ENCODE peak calls at places on chromosomes 7 and 10, in eight cellular contexts. Z is endothelial cell of umbilical vein, A is fibroblast of lung, P is WERI-Rb-1, I is A549, C is GM23338, L is psoas muscle, B is kidney. O is an unnamed sample.

GRCh38 chr10:3433988-3434387 is 261.4 kb upstream of the PITRM1 start:
- DNase-seq in Z (no peak), A (no peak), P (no peak), I (no peak), C (no peak), L (no peak), B (no peak), O (no peak)

GRCh38 chr7:79702116-79702515 is 248.6 kb upstream of the MAGI2 start:
- DNase-seq in Z (no peak), A (peak), P (no peak), I (no peak), C (no peak), L (no peak), B (no peak), O (no peak)

GRCh38 chr10:86945361-86946214 is 11.8 kb downstream of the MMRN2 start:
- DNase-seq in Z (no peak), A (peak), P (peak), I (peak), C (peak), L (peak), B (peak), O (no peak)

GRCh38 chr7:15504376-15504775 is 57.4 kb downstream of the AGMO start:
- DNase-seq in Z (peak), A (no peak), P (no peak), I (no peak), C (no peak), L (no peak), B (no peak), O (no peak)

GRCh38 chr10:127880557-127880956 is 12.2 kb downstream of the CLRN3 start:
- DNase-seq in Z (no peak), A (no peak), P (no peak), I (no peak), C (no peak), L (no peak), B (no peak), O (no peak)

GRCh38 chr10:17181751-17182150 is 19.7 kb downstream of the TRDMT1 start:
- DNase-seq in Z (peak), A (peak), P (no peak), I (no peak), C (peak), L (no peak), B (no peak), O (peak)

GRCh38 chr7:114519215-114519614 is 104.6 kb downstream of the FOXP2 start:
- DNase-seq in Z (no peak), A (no peak), P (no peak), I (no peak), C (no peak), L (no peak), B (no peak), O (no peak)

GRCh38 chr10:29119374-29119773 is 169.5 kb upstream of the LYZL1 start:
- DNase-seq in Z (peak), A (no peak), P (peak), I (peak), C (peak), L (no peak), B (no peak), O (peak)

GRCh38 chr10:10332786-10333185 is 684.9 kb upstream of the CELF2 start:
- DNase-seq in Z (no peak), A (no peak), P (no peak), I (no peak), C (no peak), L (no peak), B (no peak), O (no peak)

GRCh38 chr7:23020742-23021401 is 6.9 kb upstream of the HYCC1 start:
- DNase-seq in Z (peak), A (peak), P (no peak), I (peak), C (no peak), L (peak), B (no peak), O (no peak)

GRCh38 chr7:149171894-149172533 is 23.3 kb upstream of the ZNF282 start:
- DNase-seq in Z (no peak), A (peak), P (no peak), I (peak), C (no peak), L (no peak), B (no peak), O (no peak)

GRCh38 chr10:37860494-37861190 is 3.2 kb upstream of the ZNF248 start:
- DNase-seq in Z (no peak), A (peak), P (no peak), I (peak), C (no peak), L (no peak), B (no peak), O (no peak)

GRCh38 chr7:157824011-157824818 is 487.4 kb downstream of the DNAJB6 start:
- DNase-seq in Z (no peak), A (no peak), P (no peak), I (no peak), C (no peak), L (no peak), B (peak), O (no peak)

GRCh38 chr7:116316838-116317612 is 106.7 kb downstream of the TES start:
- DNase-seq in Z (peak), A (peak), P (no peak), I (peak), C (no peak), L (no peak), B (no peak), O (no peak)

GRCh38 chr10:122151121-122151694 is 119.9 kb upstream of the BTBD16 start:
- DNase-seq in Z (no peak), A (no peak), P (no peak), I (no peak), C (no peak), L (no peak), B (no peak), O (no peak)

GRCh38 chr7:134727711-134728110 is 51.7 kb upstream of the CALD1 start:
- DNase-seq in Z (no peak), A (peak), P (no peak), I (no peak), C (no peak), L (no peak), B (no peak), O (no peak)

GRCh38 chr7:107027208-107027607 is 17.3 kb upstream of the PRKAR2B start:
- DNase-seq in Z (no peak), A (no peak), P (no peak), I (no peak), C (no peak), L (no peak), B (no peak), O (no peak)

GRCh38 chr10:114513397-114513796 is 109.1 kb upstream of the AFAP1L2 start:
- DNase-seq in Z (no peak), A (no peak), P (no peak), I (no peak), C (no peak), L (no peak), B (no peak), O (no peak)

GRCh38 chr10:122640921-122641320 is 58.7 kb downstream of the C10orf120 start:
- DNase-seq in Z (no peak), A (no peak), P (no peak), I (no peak), C (no peak), L (no peak), B (no peak), O (no peak)

GRCh38 chr10:124219655-124220054 is 126.3 kb upstream of the CHST15 start:
- DNase-seq in Z (no peak), A (no peak), P (no peak), I (no peak), C (no peak), L (no peak), B (no peak), O (no peak)

GRCh38 chr10:96414303-96414702 is 55.5 kb upstream of the OPALIN start:
- DNase-seq in Z (no peak), A (no peak), P (peak), I (no peak), C (no peak), L (no peak), B (no peak), O (no peak)

GRCh38 chr7:29091722-29092121 is 54.6 kb downstream of the CPVL start:
- DNase-seq in Z (no peak), A (no peak), P (no peak), I (no peak), C (peak), L (no peak), B (no peak), O (no peak)

GRCh38 chr10:60816624-60817023 is 38.3 kb downstream of the CDK1 start:
- DNase-seq in Z (peak), A (peak), P (peak), I (peak), C (peak), L (no peak), B (no peak), O (no peak)

GRCh38 chr10:15045380-15045779 is 1.6 kb downstream of the OLAH start:
- DNase-seq in Z (no peak), A (no peak), P (no peak), I (no peak), C (peak), L (no peak), B (no peak), O (no peak)

GRCh38 chr7:326845-327304 is 36.9 kb downstream of the FOXL3 start:
- DNase-seq in Z (no peak), A (peak), P (no peak), I (peak), C (no peak), L (peak), B (peak), O (peak)

GRCh38 chr10:131161087-131161486 is 150.4 kb downstream of the TCERG1L start:
- DNase-seq in Z (no peak), A (no peak), P (no peak), I (no peak), C (no peak), L (no peak), B (no peak), O (no peak)

GRCh38 chr10:129922598-129923123 is 41.4 kb downstream of the EBF3 start:
- DNase-seq in Z (no peak), A (no peak), P (no peak), I (no peak), C (no peak), L (peak), B (no peak), O (no peak)

GRCh38 chr10:72248477-72249151 is 25.1 kb upstream of the DDIT4 start:
- DNase-seq in Z (peak), A (peak), P (no peak), I (peak), C (peak), L (peak), B (peak), O (peak)

GRCh38 chr10:43424431-43424830 is 12.5 kb upstream of the ZNF487 start:
- DNase-seq in Z (no peak), A (no peak), P (no peak), I (no peak), C (no peak), L (no peak), B (no peak), O (no peak)

GRCh38 chr10:36114913-36115312 is 472.8 kb upstream of the FZD8 start:
- DNase-seq in Z (no peak), A (peak), P (no peak), I (peak), C (no peak), L (no peak), B (no peak), O (no peak)

GRCh38 chr7:7014827-7015610 is 167.3 kb upstream of the C1GALT1 start:
- DNase-seq in Z (no peak), A (no peak), P (peak), I (no peak), C (no peak), L (no peak), B (no peak), O (no peak)

GRCh38 chr10:63697956-63698814 is 177.0 kb downstream of the REEP3 start:
- DNase-seq in Z (no peak), A (no peak), P (no peak), I (no peak), C (no peak), L (no peak), B (no peak), O (no peak)

DNA sequence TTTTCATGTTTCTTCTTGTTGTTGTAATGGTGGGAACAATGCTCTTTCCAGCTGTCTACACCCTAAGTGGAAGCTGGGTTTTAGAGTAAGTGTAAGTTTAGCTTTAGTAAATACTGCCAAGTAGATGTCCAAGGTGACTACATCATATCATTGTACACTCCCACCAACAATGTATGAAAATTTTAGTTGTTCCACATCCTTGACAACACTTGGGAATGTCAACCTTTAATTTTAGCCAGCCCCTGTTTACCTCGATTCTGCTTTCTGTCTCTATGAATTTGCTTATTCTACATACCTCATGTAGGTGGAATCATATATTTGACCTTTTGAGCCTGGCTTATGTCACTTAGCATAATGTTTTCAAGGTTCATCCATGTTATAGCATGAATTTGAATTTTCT is 93.0 kb downstream of the MTPAP start:
- DNase-seq in Z (no peak), A (no peak), P (no peak), I (no peak), C (no peak), L (no peak), B (no peak), O (no peak)
- TF ChIP-seq CTCF in Z (no peak), A (no peak), P (no peak), I (no peak), C (no peak), L (no peak), B (no peak), O (no peak)

DNA sequence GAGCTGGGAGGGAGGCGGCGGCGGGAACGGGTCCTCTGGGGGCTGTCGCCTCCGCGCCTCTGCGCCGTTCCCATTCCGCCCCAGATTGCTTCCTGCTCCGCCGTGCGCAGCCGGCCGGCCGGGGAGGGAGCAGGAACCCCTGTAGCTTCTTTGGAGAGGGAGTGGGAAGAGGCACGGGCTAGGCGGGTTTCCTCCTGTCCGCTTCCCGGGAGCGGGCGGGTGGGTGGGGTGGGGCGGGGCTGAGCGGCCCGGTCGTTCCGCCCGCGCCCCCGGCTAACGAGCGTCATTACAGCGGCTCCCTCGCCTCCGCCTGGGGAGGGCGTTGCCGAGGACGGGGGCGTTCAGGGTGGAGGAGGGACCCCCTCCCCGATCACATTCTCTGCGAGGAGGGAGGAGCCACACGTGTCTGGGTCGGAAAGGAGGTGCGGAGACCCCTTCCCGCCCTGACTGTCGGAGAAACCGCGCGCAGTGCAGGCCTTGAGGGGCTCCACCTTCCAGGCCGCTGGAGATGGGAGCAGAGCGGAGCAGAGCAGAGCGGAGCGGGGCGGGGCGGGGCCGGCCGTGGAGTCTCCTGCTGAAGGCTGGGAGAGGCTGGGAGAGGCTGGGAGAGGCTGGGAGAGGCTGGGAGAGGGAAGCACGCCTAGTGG is 39.7 kb downstream of the AGAP3 start:
- DNase-seq in Z (no peak), A (no peak), P (no peak), I (no peak), C (peak), L (no peak), B (no peak), O (peak)
- H3K4me3 ChIP-seq in Z (no peak), A (peak), P (no peak), I (no peak), C (peak), L (peak), B (peak), O (peak)

DNA sequence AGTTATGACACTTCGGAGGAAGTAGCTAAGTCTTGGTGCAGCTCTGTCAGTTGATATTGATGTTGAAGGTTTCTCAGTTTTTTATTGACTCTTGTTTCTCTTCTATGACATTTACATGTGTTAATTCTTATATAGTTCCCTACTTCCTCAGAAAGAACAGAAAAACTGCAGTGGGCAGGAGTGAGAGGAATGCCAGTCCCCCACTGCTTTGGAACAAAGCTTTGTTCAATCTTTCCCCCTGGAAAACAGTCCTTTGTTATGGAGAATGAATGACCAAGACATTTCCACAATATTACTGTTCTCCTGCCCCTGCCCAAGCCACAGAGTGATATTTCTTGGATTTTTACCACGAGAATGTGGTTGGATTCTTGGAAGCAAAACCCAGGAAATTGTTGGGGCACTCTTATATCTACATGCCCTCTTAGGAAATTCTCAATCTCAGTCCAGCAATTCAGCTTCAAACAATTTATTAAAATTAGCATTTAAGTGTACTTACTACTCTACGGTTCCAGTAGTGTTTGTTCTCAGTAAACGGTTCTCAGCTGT is 258.0 kb upstream of the KCND2 start:
- DNase-seq in Z (no peak), A (peak), P (no peak), I (no peak), C (peak), L (no peak), B (no peak), O (no peak)
- H3K27ac ChIP-seq in Z (no peak), A (no peak), P (no peak), I (no peak), C (peak), L (no peak), B (no peak), O (no peak)

DNA sequence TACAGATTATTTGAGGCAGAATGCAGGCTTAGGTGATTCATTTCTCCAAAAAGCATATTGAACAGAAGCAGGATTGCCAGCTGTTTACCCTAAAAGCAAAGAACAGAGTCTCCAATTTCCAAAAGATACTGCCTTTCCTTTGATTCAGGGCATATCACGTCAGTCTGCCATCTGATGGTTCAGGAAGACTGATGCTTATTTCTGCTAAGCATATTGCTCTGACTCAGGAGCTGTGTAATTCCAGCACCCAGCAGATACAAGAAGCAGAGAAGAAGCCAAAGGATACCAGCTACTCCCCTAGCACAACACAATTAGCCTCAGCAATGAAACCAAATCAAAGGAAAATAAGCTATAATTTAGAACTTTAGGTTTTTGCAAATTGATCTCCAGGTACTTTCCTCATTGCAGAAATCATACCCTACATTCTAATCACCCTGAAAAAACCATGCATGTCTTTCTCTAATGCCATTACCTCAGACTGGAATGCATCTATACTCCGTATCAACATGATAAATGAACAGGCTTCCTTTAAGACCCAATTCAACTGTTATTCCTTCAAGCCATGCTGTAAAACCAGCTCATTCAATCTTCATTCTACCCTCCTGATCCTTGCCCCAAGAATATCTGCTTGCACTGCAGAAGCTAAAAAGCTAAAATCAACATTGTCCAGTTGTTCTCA is 55.1 kb downstream of the ABI1 start:
- DNase-seq in Z (no peak), A (peak), P (no peak), I (no peak), C (no peak), L (no peak), B (no peak), O (no peak)
- TF ChIP-seq CTCF in Z (no peak), A (no peak), P (no peak), I (no peak), C (no peak), L (no peak), B (no peak), O (no peak)

GRCh38 chr10:11742779-11743298 is 657 bp downstream of the ECHDC3 start:
- DNase-seq in Z (no peak), A (no peak), P (no peak), I (no peak), C (peak), L (peak), B (peak), O (peak)
- H3K4me3 ChIP-seq in Z (no peak), A (peak), P (peak), I (peak), C (peak), L (peak), B (peak), O (peak)

GRCh38 chr7:26609082-26609481 is 255.3 kb downstream of the SKAP2 start:
- DNase-seq in Z (no peak), A (no peak), P (no peak), I (no peak), C (no peak), L (no peak), B (no peak), O (no peak)

GRCh38 chr7:26599982-26600381 is 264.4 kb downstream of the SKAP2 start:
- DNase-seq in Z (no peak), A (no peak), P (no peak), I (no peak), C (no peak), L (no peak), B (no peak), O (no peak)

GRCh38 chr7:26608402-26608801 is 256.0 kb downstream of the SKAP2 start:
- DNase-seq in Z (no peak), A (no peak), P (no peak), I (no peak), C (no peak), L (no peak), B (no peak), O (no peak)

GRCh38 chr7:26598867-26599266 is 265.5 kb downstream of the SKAP2 start:
- DNase-seq in Z (no peak), A (no peak), P (no peak), I (no peak), C (no peak), L (no peak), B (no peak), O (no peak)

GRCh38 chr7:26603631-26604030 is 260.8 kb downstream of the SKAP2 start:
- DNase-seq in Z (no peak), A (peak), P (no peak), I (peak), C (peak), L (no peak), B (no peak), O (no peak)
- H3K27ac ChIP-seq in Z (no peak), A (no peak), P (no peak), I (no peak), C (no peak), L (no peak), B (no peak), O (no peak)

DNA sequence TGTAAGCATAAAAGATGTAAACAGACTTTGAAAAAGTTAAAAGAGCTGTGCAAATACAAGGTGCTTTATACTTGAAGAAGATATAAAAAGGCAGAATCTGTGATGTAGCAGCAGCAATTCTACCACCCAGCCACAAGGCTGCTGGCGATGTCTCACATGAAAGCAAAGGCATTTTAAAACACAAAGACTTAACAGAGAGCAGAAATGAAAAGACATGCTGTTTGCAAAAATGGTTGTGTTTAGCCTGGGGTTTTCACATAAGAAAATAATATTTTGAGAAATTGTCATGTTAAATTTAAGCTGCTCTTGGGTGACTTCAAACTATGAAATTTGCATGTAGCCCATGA is 85.5 kb upstream of the ZNF800 start:
- DNase-seq in Z (no peak), A (no peak), P (no peak), I (no peak), C (peak), L (no peak), B (no peak), O (no peak)
- TF ChIP-seq CTCF in Z (no peak), A (no peak), P (no peak), I (no peak), C (peak), L (no peak), B (no peak), O (no peak)

GRCh38 chr10:27537812-27538211 is 33.7 kb downstream of the RAB18 start:
- DNase-seq in Z (no peak), A (no peak), P (no peak), I (no peak), C (no peak), L (no peak), B (no peak), O (no peak)
- H3K4me3 ChIP-seq in Z (no peak), A (no peak), P (no peak), I (no peak), C (no peak), L (no peak), B (no peak), O (no peak)

GRCh38 chr10:92965314-92965713 is 95.3 kb upstream of the CYP26C1 start:
- DNase-seq in Z (peak), A (peak), P (no peak), I (peak), C (peak), L (no peak), B (no peak), O (no peak)
- H3K27ac ChIP-seq in Z (peak), A (no peak), P (no peak), I (no peak), C (no peak), L (no peak), B (no peak), O (no peak)

O was measured in lower lobe of right lung.